ENCODE peak calls at places on chromosomes 2 and 18, in six cellular contexts. T is ELF-1, V is hippocampal formation, I is GM03348, U is M059J, M is dermis blood vessel endothelial cell. Y is an unnamed sample.

GRCh38 chr18:68956650-68957049 is 158.8 kb downstream of the CCDC102B start:
- DNase-seq in V (no peak), U (no peak), I (no peak), T (no peak), M (no peak), Y (no peak)

GRCh38 chr2:45781464-45781811 is 130.0 kb downstream of the PRKCE start:
- DNase-seq in U (no peak), M (no peak), I (no peak), V (no peak), T (no peak), Y (no peak)

GRCh38 chr2:29314816-29315571 is 199.8 kb downstream of the CLIP4 start:
- DNase-seq in T (peak), V (no peak), M (peak), U (peak), I (no peak), Y (peak)

GRCh38 chr2:109377976-109378375 is 235.8 kb downstream of the SEPTIN10 start:
- DNase-seq in V (no peak), U (no peak), M (no peak), T (no peak), I (no peak), Y (no peak)

GRCh38 chr2:66576381-66577330 is 141.7 kb downstream of the MEIS1 start:
- DNase-seq in M (no peak), U (peak), I (peak), V (no peak), T (peak), Y (no peak)

GRCh38 chr2:46800625-46801024 is 115.0 kb downstream of the MCFD2 start:
- DNase-seq in U (no peak), T (no peak), I (no peak), V (no peak), M (no peak), Y (no peak)

GRCh38 chr2:238305092-238305862 is 15.0 kb upstream of the TRAF3IP1 start:
- DNase-seq in V (no peak), T (no peak), M (peak), U (no peak), I (no peak), Y (no peak)

GRCh38 chr2:54722641-54723299 is 692 bp upstream of the EML6 start:
- DNase-seq in V (no peak), U (peak), T (no peak), M (no peak), I (peak), Y (peak)

GRCh38 chr2:52916976-52917375 is 850.6 kb upstream of the CHAC2 start:
- DNase-seq in M (no peak), V (no peak), I (no peak), T (no peak), U (no peak), Y (no peak)

GRCh38 chr2:45263147-45263546 is 253.9 kb upstream of the SIX2 start:
- DNase-seq in V (no peak), M (peak), T (peak), U (peak), I (no peak), Y (no peak)

GRCh38 chr2:71129891-71130324 is at the start of gene MCEE:
- DNase-seq in I (peak), M (peak), U (peak), V (peak), T (peak), Y (peak)

GRCh38 chr2:100070078-100070477 is 72.3 kb downstream of the AFF3 start:
- DNase-seq in T (no peak), V (no peak), M (no peak), I (peak), U (peak), Y (no peak)

GRCh38 chr2:239579081-239579480 is 178.3 kb upstream of the HDAC4 start:
- DNase-seq in U (no peak), T (no peak), I (no peak), M (no peak), V (no peak), Y (no peak)

GRCh38 chr2:47429795-47430194 is 26.8 kb downstream of the MSH2 start:
- DNase-seq in T (no peak), U (peak), V (no peak), I (peak), M (peak), Y (no peak)

GRCh38 chr2:594297-594949 is 82.8 kb downstream of the TMEM18 start:
- DNase-seq in T (no peak), M (no peak), U (no peak), I (no peak), V (no peak), Y (no peak)

GRCh38 chr2:49210191-49210590 is 55.9 kb upstream of the FSHR start:
- DNase-seq in V (no peak), U (no peak), T (peak), M (no peak), I (no peak), Y (peak)

GRCh38 chr2:18123577-18123976 is 245.1 kb downstream of the KCNS3 start:
- DNase-seq in V (no peak), I (no peak), M (no peak), U (no peak), T (no peak), Y (peak)

GRCh38 chr2:144529841-144530240 is 9.9 kb upstream of the ZEB2 start:
- DNase-seq in V (no peak), M (no peak), U (no peak), I (no peak), T (no peak), Y (no peak)

GRCh38 chr2:149129433-149129832 is 90.9 kb downstream of the LYPD6B start:
- DNase-seq in M (no peak), T (no peak), I (no peak), U (peak), V (no peak), Y (no peak)

GRCh38 chr18:71902482-71902881 is 641.7 kb downstream of the CBLN2 start:
- DNase-seq in V (no peak), T (no peak), I (no peak), M (no peak), U (no peak), Y (no peak)

GRCh38 chr2:26359886-26360473 is 13.4 kb upstream of the ADGRF3 start:
- DNase-seq in T (no peak), I (no peak), V (no peak), U (no peak), M (no peak), Y (no peak)

GRCh38 chr2:175017618-175018414 is 12.6 kb upstream of the CHN1 start:
- DNase-seq in M (no peak), T (no peak), V (no peak), U (no peak), I (no peak), Y (no peak)

GRCh38 chr18:67154979-67155378 is 361.5 kb downstream of the DSEL start:
- DNase-seq in V (no peak), U (no peak), M (no peak), T (peak), I (no peak), Y (no peak)

GRCh38 chr18:27996792-27997191 is 180.1 kb downstream of the CDH2 start:
- DNase-seq in U (peak), V (no peak), T (no peak), M (peak), I (peak), Y (no peak)

GRCh38 chr2:212299943-212300342 is 238.7 kb downstream of the ERBB4 start:
- DNase-seq in T (no peak), V (no peak), U (no peak), M (no peak), I (no peak), Y (no peak)

GRCh38 chr2:206004004-206004693 is 81.8 kb downstream of the INO80D start:
- DNase-seq in M (peak), U (peak), T (peak), V (no peak), I (no peak), Y (peak)

GRCh38 chr2:128303095-128303791 is 15.4 kb downstream of the HS6ST1 start:
- DNase-seq in U (no peak), I (no peak), M (no peak), T (no peak), V (no peak), Y (no peak)

GRCh38 chr18:70151554-70152130 is 53.8 kb downstream of the RTTN start:
- DNase-seq in V (no peak), M (no peak), T (no peak), U (no peak), I (no peak), Y (no peak)

GRCh38 chr2:157172866-157173578 is 84.5 kb upstream of the GALNT5 start:
- DNase-seq in V (no peak), U (peak), T (no peak), I (peak), M (no peak), Y (no peak)

GRCh38 chr2:111178730-111179405 is 58.2 kb downstream of the BCL2L11 start:
- DNase-seq in V (no peak), T (no peak), M (no peak), I (no peak), U (peak), Y (no peak)

GRCh38 chr2:234615643-234616356 is 118.9 kb upstream of the ARL4C start:
- DNase-seq in U (no peak), M (no peak), V (no peak), I (no peak), T (no peak), Y (no peak)

GRCh38 chr2:10390369-10390801 is 57.7 kb downstream of the ODC1 start:
- DNase-seq in M (peak), I (peak), U (peak), V (no peak), T (no peak), Y (no peak)

GRCh38 chr2:7429733-7430132 is 512.5 kb downstream of the RNF144A start:
- DNase-seq in U (no peak), M (no peak), V (no peak), I (peak), T (no peak), Y (no peak)

Y was measured in RPMI8226.